ENCODE peak calls at places on chromosome 1, in seven cellular contexts. One of them, this sample, is unnamed.

GRCh38 chr1:52234014-52234413 is 92.1 kb downstream of the ZFYVE9 start:
- ATAC-seq in left lung: no peak
- ATAC-seq in CD8-positive, alpha-beta T cell: no peak
- ATAC-seq in heart right ventricle: no peak
- ATAC-seq in HepG2: no peak
- ATAC-seq in right cardiac atrium: no peak
- ATAC-seq in CD4-positive, alpha-beta T cell: no peak
- ATAC-seq in this sample: no peak

GRCh38 chr1:150322310-150322709 is 977 bp downstream of the PRPF3 start:
- ATAC-seq in heart right ventricle: no peak
- ATAC-seq in left lung: no peak
- ATAC-seq in CD4-positive, alpha-beta T cell: no peak
- ATAC-seq in HepG2: no peak
- ATAC-seq in CD8-positive, alpha-beta T cell: no peak
- ATAC-seq in right cardiac atrium: no peak
- ATAC-seq in this sample: no peak

GRCh38 chr1:40711465-40712404 is 20.2 kb downstream of the NFYC start:
- ATAC-seq in HepG2: no peak
- ATAC-seq in left lung: peak
- ATAC-seq in CD4-positive, alpha-beta T cell: no peak
- ATAC-seq in right cardiac atrium: no peak
- ATAC-seq in CD8-positive, alpha-beta T cell: no peak
- ATAC-seq in heart right ventricle: peak
- ATAC-seq in this sample: no peak

GRCh38 chr1:15146971-15147376 is 6.6 kb upstream of the TMEM51 start:
- ATAC-seq in HepG2: no peak
- ATAC-seq in right cardiac atrium: peak
- ATAC-seq in heart right ventricle: no peak
- ATAC-seq in left lung: no peak
- ATAC-seq in CD8-positive, alpha-beta T cell: no peak
- ATAC-seq in CD4-positive, alpha-beta T cell: no peak
- ATAC-seq in this sample: no peak

GRCh38 chr1:20930427-20930826 is 143.3 kb upstream of the HP1BP3 start:
- ATAC-seq in CD4-positive, alpha-beta T cell: no peak
- ATAC-seq in left lung: no peak
- ATAC-seq in HepG2: no peak
- ATAC-seq in right cardiac atrium: no peak
- ATAC-seq in CD8-positive, alpha-beta T cell: no peak
- ATAC-seq in heart right ventricle: no peak
- ATAC-seq in this sample: no peak

GRCh38 chr1:196777603-196778002 is 3.0 kb downstream of the CFHR3 start:
- ATAC-seq in heart right ventricle: no peak
- ATAC-seq in right cardiac atrium: no peak
- ATAC-seq in left lung: no peak
- ATAC-seq in CD8-positive, alpha-beta T cell: no peak
- ATAC-seq in CD4-positive, alpha-beta T cell: no peak
- ATAC-seq in HepG2: no peak
- ATAC-seq in this sample: no peak

GRCh38 chr1:183834568-183834967 is 29.6 kb downstream of the RGL1 start:
- ATAC-seq in CD4-positive, alpha-beta T cell: no peak
- ATAC-seq in right cardiac atrium: peak
- ATAC-seq in left lung: peak
- ATAC-seq in CD8-positive, alpha-beta T cell: no peak
- ATAC-seq in HepG2: no peak
- ATAC-seq in heart right ventricle: no peak
- ATAC-seq in this sample: peak

GRCh38 chr1:27831568-27832410 is 1.2 kb downstream of the PPP1R8 start:
- ATAC-seq in heart right ventricle: no peak
- ATAC-seq in HepG2: no peak
- ATAC-seq in CD8-positive, alpha-beta T cell: no peak
- ATAC-seq in CD4-positive, alpha-beta T cell: no peak
- ATAC-seq in right cardiac atrium: no peak
- ATAC-seq in left lung: no peak
- ATAC-seq in this sample: no peak

GRCh38 chr1:233673146-233673946 is 59.4 kb downstream of the KCNK1 start:
- ATAC-seq in CD8-positive, alpha-beta T cell: no peak
- ATAC-seq in heart right ventricle: no peak
- ATAC-seq in right cardiac atrium: no peak
- ATAC-seq in CD4-positive, alpha-beta T cell: no peak
- ATAC-seq in left lung: peak
- ATAC-seq in HepG2: no peak
- ATAC-seq in this sample: no peak

GRCh38 chr1:215710340-215710971 is 143.4 kb downstream of the KCTD3 start:
- ATAC-seq in heart right ventricle: no peak
- ATAC-seq in left lung: peak
- ATAC-seq in CD8-positive, alpha-beta T cell: no peak
- ATAC-seq in right cardiac atrium: no peak
- ATAC-seq in HepG2: peak
- ATAC-seq in CD4-positive, alpha-beta T cell: no peak
- ATAC-seq in this sample: no peak

GRCh38 chr1:192983349-192983980 is 75.7 kb downstream of the UCHL5 start:
- ATAC-seq in CD8-positive, alpha-beta T cell: no peak
- ATAC-seq in CD4-positive, alpha-beta T cell: no peak
- ATAC-seq in heart right ventricle: no peak
- ATAC-seq in left lung: no peak
- ATAC-seq in right cardiac atrium: no peak
- ATAC-seq in HepG2: no peak
- ATAC-seq in this sample: no peak

GRCh38 chr1:204080163-204080903 is 7.4 kb downstream of the SOX13 start:
- ATAC-seq in CD8-positive, alpha-beta T cell: no peak
- ATAC-seq in right cardiac atrium: peak
- ATAC-seq in left lung: peak
- ATAC-seq in HepG2: peak
- ATAC-seq in heart right ventricle: peak
- ATAC-seq in CD4-positive, alpha-beta T cell: no peak
- ATAC-seq in this sample: peak

GRCh38 chr1:228508253-228508652 is 21.1 kb downstream of the RNF187 start:
- ATAC-seq in HepG2: no peak
- ATAC-seq in CD4-positive, alpha-beta T cell: no peak
- ATAC-seq in heart right ventricle: no peak
- ATAC-seq in right cardiac atrium: no peak
- ATAC-seq in left lung: no peak
- ATAC-seq in CD8-positive, alpha-beta T cell: no peak
- ATAC-seq in this sample: no peak

GRCh38 chr1:182807907-182808306 is 18.3 kb downstream of the NPL start:
- ATAC-seq in HepG2: no peak
- ATAC-seq in left lung: no peak
- ATAC-seq in heart right ventricle: no peak
- ATAC-seq in CD8-positive, alpha-beta T cell: no peak
- ATAC-seq in right cardiac atrium: no peak
- ATAC-seq in CD4-positive, alpha-beta T cell: no peak
- ATAC-seq in this sample: no peak

GRCh38 chr1:117009132-117009531 is 7.6 kb downstream of the CD101 start:
- ATAC-seq in CD8-positive, alpha-beta T cell: peak
- ATAC-seq in HepG2: no peak
- ATAC-seq in heart right ventricle: no peak
- ATAC-seq in CD4-positive, alpha-beta T cell: peak
- ATAC-seq in left lung: peak
- ATAC-seq in right cardiac atrium: peak
- ATAC-seq in this sample: no peak

GRCh38 chr1:90413519-90413918 is 303.6 kb downstream of the BARHL2 start:
- ATAC-seq in CD8-positive, alpha-beta T cell: no peak
- ATAC-seq in CD4-positive, alpha-beta T cell: no peak
- ATAC-seq in right cardiac atrium: no peak
- ATAC-seq in left lung: peak
- ATAC-seq in heart right ventricle: no peak
- ATAC-seq in HepG2: no peak
- ATAC-seq in this sample: no peak

GRCh38 chr1:67874501-67875111 is 41.3 kb upstream of the GNG12 start:
- ATAC-seq in left lung: no peak
- ATAC-seq in CD4-positive, alpha-beta T cell: no peak
- ATAC-seq in heart right ventricle: no peak
- ATAC-seq in CD8-positive, alpha-beta T cell: no peak
- ATAC-seq in right cardiac atrium: no peak
- ATAC-seq in HepG2: no peak
- ATAC-seq in this sample: no peak

GRCh38 chr1:87148670-87149069 is 180.0 kb upstream of the LMO4 start:
- ATAC-seq in heart right ventricle: no peak
- ATAC-seq in left lung: no peak
- ATAC-seq in CD8-positive, alpha-beta T cell: no peak
- ATAC-seq in right cardiac atrium: no peak
- ATAC-seq in CD4-positive, alpha-beta T cell: no peak
- ATAC-seq in HepG2: no peak
- ATAC-seq in this sample: no peak

GRCh38 chr1:53086504-53087070 is 24.6 kb downstream of the PODN start:
- ATAC-seq in heart right ventricle: peak
- ATAC-seq in right cardiac atrium: no peak
- ATAC-seq in CD4-positive, alpha-beta T cell: no peak
- ATAC-seq in left lung: no peak
- ATAC-seq in HepG2: peak
- ATAC-seq in CD8-positive, alpha-beta T cell: no peak
- ATAC-seq in this sample: no peak

GRCh38 chr1:43842099-43842498 is 91.5 kb upstream of the ARTN start:
- ATAC-seq in CD8-positive, alpha-beta T cell: no peak
- ATAC-seq in heart right ventricle: no peak
- ATAC-seq in right cardiac atrium: no peak
- ATAC-seq in HepG2: no peak
- ATAC-seq in left lung: no peak
- ATAC-seq in CD4-positive, alpha-beta T cell: no peak
- ATAC-seq in this sample: no peak

GRCh38 chr1:67308136-67308535 is 463 bp downstream of the IL12RB2 start:
- ATAC-seq in heart right ventricle: no peak
- ATAC-seq in right cardiac atrium: peak
- ATAC-seq in CD8-positive, alpha-beta T cell: no peak
- ATAC-seq in left lung: no peak
- ATAC-seq in CD4-positive, alpha-beta T cell: no peak
- ATAC-seq in HepG2: no peak
- ATAC-seq in this sample: no peak

GRCh38 chr1:248791010-248791409 is 34.7 kb downstream of the SH3BP5L start:
- ATAC-seq in CD4-positive, alpha-beta T cell: no peak
- ATAC-seq in left lung: no peak
- ATAC-seq in right cardiac atrium: no peak
- ATAC-seq in HepG2: peak
- ATAC-seq in heart right ventricle: no peak
- ATAC-seq in CD8-positive, alpha-beta T cell: no peak
- ATAC-seq in this sample: no peak

GRCh38 chr1:17141441-17142197 is 22.4 kb upstream of the PADI2 start:
- ATAC-seq in HepG2: no peak
- ATAC-seq in CD8-positive, alpha-beta T cell: no peak
- ATAC-seq in CD4-positive, alpha-beta T cell: no peak
- ATAC-seq in heart right ventricle: peak
- ATAC-seq in right cardiac atrium: no peak
- ATAC-seq in left lung: peak
- ATAC-seq in this sample: peak

GRCh38 chr1:94979126-94979525 is 52.2 kb upstream of the CNN3 start:
- ATAC-seq in CD8-positive, alpha-beta T cell: no peak
- ATAC-seq in heart right ventricle: no peak
- ATAC-seq in left lung: no peak
- ATAC-seq in HepG2: no peak
- ATAC-seq in CD4-positive, alpha-beta T cell: no peak
- ATAC-seq in right cardiac atrium: no peak
- ATAC-seq in this sample: no peak
- H3K27ac ChIP-seq in CD8-positive, alpha-beta T cell: no peak
- H3K27ac ChIP-seq in heart right ventricle: peak
- H3K27ac ChIP-seq in left lung: peak
- H3K27ac ChIP-seq in HepG2: no peak
- H3K27ac ChIP-seq in CD4-positive, alpha-beta T cell: no peak
- H3K27ac ChIP-seq in right cardiac atrium: no peak
- H3K27ac ChIP-seq in this sample: no peak

DNA sequence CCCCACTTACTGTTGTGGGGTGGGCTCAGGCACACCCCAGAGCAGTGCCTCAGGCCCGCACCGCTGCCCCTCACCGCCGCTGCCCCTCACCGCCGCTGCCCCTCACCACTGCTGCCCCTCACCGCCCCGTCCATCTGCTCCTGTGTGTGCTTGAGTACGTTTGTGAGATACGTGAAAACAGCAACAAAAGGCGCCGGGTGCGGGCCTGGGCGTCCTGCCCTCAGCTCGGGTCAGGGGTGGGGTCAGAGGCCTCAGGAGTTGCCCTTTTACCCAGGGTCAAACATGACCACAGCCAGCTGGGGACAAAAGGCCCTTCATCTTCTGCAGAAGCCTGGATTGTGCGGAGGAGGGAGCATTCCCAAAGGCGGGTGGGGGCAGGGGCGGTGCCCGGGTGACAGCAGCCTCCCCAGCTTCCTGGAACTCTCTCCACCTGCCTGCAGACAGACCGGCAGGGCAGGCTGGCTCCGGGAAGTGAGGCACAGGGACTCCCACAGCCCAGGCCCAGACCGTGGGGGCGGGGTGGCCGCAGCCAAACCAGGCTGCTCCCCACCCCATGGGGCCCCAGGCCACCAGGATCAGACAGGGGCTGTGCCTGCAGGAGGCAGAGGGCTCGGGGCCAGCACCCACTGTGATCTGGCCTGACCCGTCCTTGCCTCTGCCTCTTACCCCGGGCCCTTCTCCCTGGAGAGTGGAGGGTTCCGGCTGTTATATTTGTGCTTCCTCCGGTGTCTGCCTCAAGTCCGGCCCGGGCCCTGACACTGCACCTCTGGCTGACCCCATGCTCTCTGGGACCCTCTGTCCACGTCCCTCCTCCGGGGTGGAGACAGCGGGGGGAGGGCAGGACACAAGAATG is 2.3 kb upstream of the VWA1 start:
- ATAC-seq in CD8-positive, alpha-beta T cell: no peak
- ATAC-seq in left lung: peak
- ATAC-seq in HepG2: peak
- ATAC-seq in CD4-positive, alpha-beta T cell: no peak
- ATAC-seq in right cardiac atrium: peak
- ATAC-seq in heart right ventricle: peak
- ATAC-seq in this sample: peak
- H3K27ac ChIP-seq in CD8-positive, alpha-beta T cell: no peak
- H3K27ac ChIP-seq in left lung: peak
- H3K27ac ChIP-seq in HepG2: peak
- H3K27ac ChIP-seq in CD4-positive, alpha-beta T cell: no peak
- H3K27ac ChIP-seq in right cardiac atrium: peak
- H3K27ac ChIP-seq in heart right ventricle: peak
- H3K27ac ChIP-seq in this sample: peak

DNA sequence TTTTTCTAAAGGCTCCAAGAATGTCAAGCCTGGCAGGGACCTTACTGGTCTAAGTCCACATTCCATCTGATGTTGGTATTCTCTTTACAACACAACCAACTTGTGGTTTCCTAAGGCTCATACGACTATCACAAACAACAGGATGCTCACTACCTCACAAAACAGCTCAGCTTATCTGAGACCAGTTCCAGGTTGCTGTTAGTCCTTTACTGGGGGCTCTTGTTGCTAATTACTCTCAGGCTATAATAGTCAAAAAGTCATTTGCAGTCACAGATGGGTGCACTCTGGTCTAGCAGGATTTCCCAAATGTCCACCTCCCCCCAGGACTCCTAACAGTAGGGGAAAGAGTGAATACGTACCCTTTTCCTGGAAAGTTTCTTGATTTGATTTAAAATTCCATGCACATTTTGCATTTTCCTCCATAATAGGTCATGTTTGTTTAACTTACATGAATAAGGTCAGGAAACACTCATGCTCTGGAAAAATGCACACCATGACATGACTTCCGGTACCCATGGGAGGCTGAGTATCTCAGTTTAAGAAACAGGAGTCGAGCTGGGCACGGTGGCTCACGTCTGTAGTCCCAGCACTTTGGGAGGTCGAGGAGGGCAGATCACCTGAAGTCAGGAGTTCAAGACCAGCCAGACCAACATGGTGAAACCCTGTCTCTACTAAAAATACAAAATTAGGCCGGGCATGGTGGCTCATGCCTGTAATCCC is 16.0 kb downstream of the LCK start:
- ATAC-seq in HepG2: peak
- ATAC-seq in right cardiac atrium: no peak
- ATAC-seq in CD8-positive, alpha-beta T cell: peak
- ATAC-seq in CD4-positive, alpha-beta T cell: peak
- ATAC-seq in left lung: no peak
- ATAC-seq in heart right ventricle: no peak
- ATAC-seq in this sample: peak
- H3K27ac ChIP-seq in HepG2: no peak
- H3K27ac ChIP-seq in right cardiac atrium: no peak
- H3K27ac ChIP-seq in CD8-positive, alpha-beta T cell: peak
- H3K27ac ChIP-seq in CD4-positive, alpha-beta T cell: peak
- H3K27ac ChIP-seq in left lung: peak
- H3K27ac ChIP-seq in heart right ventricle: no peak
- H3K27ac ChIP-seq in this sample: no peak

GRCh38 chr1:191099696-191100095 is 622.0 kb upstream of the BRINP3 start:
- ATAC-seq in HepG2: no peak
- ATAC-seq in CD4-positive, alpha-beta T cell: no peak
- ATAC-seq in heart right ventricle: no peak
- ATAC-seq in right cardiac atrium: no peak
- ATAC-seq in left lung: no peak
- ATAC-seq in CD8-positive, alpha-beta T cell: no peak
- ATAC-seq in this sample: no peak
- H3K27ac ChIP-seq in HepG2: no peak
- H3K27ac ChIP-seq in CD4-positive, alpha-beta T cell: no peak
- H3K27ac ChIP-seq in heart right ventricle: no peak
- H3K27ac ChIP-seq in right cardiac atrium: no peak
- H3K27ac ChIP-seq in left lung: no peak
- H3K27ac ChIP-seq in CD8-positive, alpha-beta T cell: no peak
- H3K27ac ChIP-seq in this sample: no peak

This sample was measured in gastroesophageal sphincter.